ENCODE peak calls at places on chromosomes 3 and 15, in five cellular contexts. One of them, this sample, is unnamed. For H3K36me3, the result is how much of the 10 kb centered on the place peaks cover.

GRCh38 chr3:97200387-97200786 is 386.0 kb downstream of the EPHA6 start:
- DNase-seq in left ventricle myocardium inferior: no peak
- DNase-seq in heart right ventricle: no peak
- DNase-seq in psoas muscle: no peak
- DNase-seq in stomach: no peak
- DNase-seq in this sample: no peak

GRCh38 chr3:160671231-160671630 is 5.7 kb upstream of the ARL14 start:
- DNase-seq in left ventricle myocardium inferior: no peak
- DNase-seq in heart right ventricle: no peak
- DNase-seq in psoas muscle: no peak
- DNase-seq in stomach: no peak
- DNase-seq in this sample: no peak

GRCh38 chr3:146308682-146309081 is 57.8 kb upstream of the PLSCR4 start:
- DNase-seq in left ventricle myocardium inferior: no peak
- DNase-seq in heart right ventricle: no peak
- DNase-seq in psoas muscle: no peak
- DNase-seq in stomach: no peak
- DNase-seq in this sample: no peak

GRCh38 chr15:69304176-69304533 is 5.4 kb downstream of the PAQR5 start:
- DNase-seq in left ventricle myocardium inferior: no peak
- DNase-seq in heart right ventricle: no peak
- DNase-seq in psoas muscle: no peak
- DNase-seq in stomach: no peak
- DNase-seq in this sample: peak

GRCh38 chr3:72950801-72951200 is 45.8 kb upstream of the PPP4R2 start:
- DNase-seq in left ventricle myocardium inferior: no peak
- DNase-seq in heart right ventricle: no peak
- DNase-seq in psoas muscle: no peak
- DNase-seq in stomach: no peak
- DNase-seq in this sample: no peak

GRCh38 chr15:61702224-61703120 is 357.8 kb downstream of the VPS13C start:
- DNase-seq in left ventricle myocardium inferior: no peak
- DNase-seq in heart right ventricle: no peak
- DNase-seq in psoas muscle: peak
- DNase-seq in stomach: no peak
- DNase-seq in this sample: no peak

GRCh38 chr15:29978411-29979382 is 104.1 kb upstream of the GOLGA8J start:
- DNase-seq in left ventricle myocardium inferior: no peak
- DNase-seq in heart right ventricle: no peak
- DNase-seq in psoas muscle: no peak
- DNase-seq in stomach: no peak
- DNase-seq in this sample: no peak

GRCh38 chr3:50648297-50648696 is 26.4 kb upstream of the DOCK3 start:
- DNase-seq in left ventricle myocardium inferior: no peak
- DNase-seq in heart right ventricle: no peak
- DNase-seq in psoas muscle: no peak
- DNase-seq in stomach: no peak
- DNase-seq in this sample: no peak

GRCh38 chr15:28132524-28133275 is 33.6 kb upstream of the OCA2 start:
- DNase-seq in left ventricle myocardium inferior: no peak
- DNase-seq in heart right ventricle: no peak
- DNase-seq in psoas muscle: no peak
- DNase-seq in stomach: no peak
- DNase-seq in this sample: no peak

GRCh38 chr3:131543714-131544113 is 40.9 kb upstream of the MRPL3 start:
- DNase-seq in left ventricle myocardium inferior: peak
- DNase-seq in heart right ventricle: peak
- DNase-seq in psoas muscle: peak
- DNase-seq in stomach: peak
- DNase-seq in this sample: no peak

GRCh38 chr3:118641608-118642007 is 393.0 kb downstream of the IGSF11 start:
- DNase-seq in left ventricle myocardium inferior: no peak
- DNase-seq in heart right ventricle: no peak
- DNase-seq in psoas muscle: no peak
- DNase-seq in stomach: no peak
- DNase-seq in this sample: no peak

GRCh38 chr3:140941090-140941433 is 574 bp upstream of the SLC25A36 start:
- DNase-seq in left ventricle myocardium inferior: no peak
- DNase-seq in heart right ventricle: no peak
- DNase-seq in psoas muscle: no peak
- DNase-seq in stomach: no peak
- DNase-seq in this sample: no peak

GRCh38 chr3:73520931-73521461 is 103.7 kb downstream of the PDZRN3 start:
- DNase-seq in left ventricle myocardium inferior: peak
- DNase-seq in heart right ventricle: peak
- DNase-seq in psoas muscle: peak
- DNase-seq in stomach: no peak
- DNase-seq in this sample: no peak

GRCh38 chr3:53102601-53103147 is 27.6 kb downstream of the RFT1 start:
- DNase-seq in left ventricle myocardium inferior: no peak
- DNase-seq in heart right ventricle: no peak
- DNase-seq in psoas muscle: no peak
- DNase-seq in stomach: no peak
- DNase-seq in this sample: no peak

GRCh38 chr15:42066764-42067415 is 27.5 kb downstream of the PLA2G4D start:
- DNase-seq in left ventricle myocardium inferior: no peak
- DNase-seq in heart right ventricle: no peak
- DNase-seq in psoas muscle: no peak
- DNase-seq in stomach: no peak
- DNase-seq in this sample: peak

GRCh38 chr15:32717290-32718081 is at the start of gene GREM1:
- DNase-seq in left ventricle myocardium inferior: no peak
- DNase-seq in heart right ventricle: no peak
- DNase-seq in psoas muscle: peak
- DNase-seq in stomach: no peak
- DNase-seq in this sample: peak

GRCh38 chr3:99578339-99578970 is 59.9 kb upstream of the COL8A1 start:
- DNase-seq in left ventricle myocardium inferior: no peak
- DNase-seq in heart right ventricle: no peak
- DNase-seq in psoas muscle: no peak
- DNase-seq in stomach: no peak
- DNase-seq in this sample: no peak

GRCh38 chr3:2822611-2823010 is 287.6 kb downstream of the IL5RA start:
- DNase-seq in left ventricle myocardium inferior: no peak
- DNase-seq in heart right ventricle: no peak
- DNase-seq in psoas muscle: no peak
- DNase-seq in stomach: no peak
- DNase-seq in this sample: no peak

GRCh38 chr3:108494862-108495531 is 15.4 kb downstream of the MYH15 start:
- DNase-seq in left ventricle myocardium inferior: no peak
- DNase-seq in heart right ventricle: no peak
- DNase-seq in psoas muscle: no peak
- DNase-seq in stomach: no peak
- DNase-seq in this sample: no peak

GRCh38 chr3:108495717-108496116 is 14.7 kb downstream of the MYH15 start:
- DNase-seq in left ventricle myocardium inferior: no peak
- DNase-seq in heart right ventricle: no peak
- DNase-seq in psoas muscle: no peak
- DNase-seq in stomach: no peak
- DNase-seq in this sample: no peak

GRCh38 chr3:108489776-108490175 is 20.6 kb downstream of the MYH15 start:
- DNase-seq in left ventricle myocardium inferior: no peak
- DNase-seq in heart right ventricle: no peak
- DNase-seq in psoas muscle: no peak
- DNase-seq in stomach: no peak
- DNase-seq in this sample: peak

GRCh38 chr3:108497271-108497670 is 13.1 kb downstream of the MYH15 start:
- DNase-seq in left ventricle myocardium inferior: no peak
- DNase-seq in heart right ventricle: no peak
- DNase-seq in psoas muscle: no peak
- DNase-seq in stomach: no peak
- DNase-seq in this sample: no peak

DNA sequence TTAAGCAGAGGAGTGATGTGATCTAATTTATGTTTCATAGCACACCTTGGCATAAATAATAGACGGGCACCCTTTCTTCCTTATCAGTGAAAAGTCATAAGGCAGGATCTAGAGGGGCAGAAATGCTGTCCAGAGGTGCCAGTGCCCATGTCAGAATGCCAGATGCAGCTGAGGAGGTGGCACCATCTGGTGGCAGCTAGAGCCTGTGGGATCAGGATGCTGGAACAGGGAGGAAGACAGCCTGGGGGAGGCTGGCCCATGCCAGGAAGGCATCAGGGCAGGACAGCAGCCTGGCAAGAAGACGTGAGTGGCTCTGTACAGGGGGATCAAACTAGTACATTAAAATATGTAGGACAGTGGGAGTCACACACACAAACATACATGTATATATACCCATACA is 16.5 kb downstream of the MYH15 start:
- DNase-seq in left ventricle myocardium inferior: peak
- DNase-seq in heart right ventricle: peak
- DNase-seq in psoas muscle: no peak
- DNase-seq in stomach: no peak
- DNase-seq in this sample: peak
- TF ChIP-seq CTCF in left ventricle myocardium inferior: peak
- TF ChIP-seq CTCF in heart right ventricle: no peak
- TF ChIP-seq CTCF in psoas muscle: no peak
- TF ChIP-seq CTCF in stomach: no peak
- TF ChIP-seq CTCF in this sample: peak

GRCh38 chr3:51934991-51935885 is 6.5 kb downstream of the RRP9 start:
- DNase-seq in left ventricle myocardium inferior: no peak
- DNase-seq in heart right ventricle: no peak
- DNase-seq in psoas muscle: no peak
- DNase-seq in stomach: peak
- DNase-seq in this sample: no peak

GRCh38 chr3:51938780-51939425 is 2.8 kb downstream of the RRP9 start:
- DNase-seq in left ventricle myocardium inferior: no peak
- DNase-seq in heart right ventricle: no peak
- DNase-seq in psoas muscle: no peak
- DNase-seq in stomach: peak
- DNase-seq in this sample: no peak

GRCh38 chr3:51935886-51936755 is 5.6 kb downstream of the RRP9 start:
- DNase-seq in left ventricle myocardium inferior: no peak
- DNase-seq in heart right ventricle: no peak
- DNase-seq in psoas muscle: no peak
- DNase-seq in stomach: peak
- DNase-seq in this sample: no peak

GRCh38 chr3:51937611-51938450 is 3.9 kb downstream of the RRP9 start:
- DNase-seq in left ventricle myocardium inferior: no peak
- DNase-seq in heart right ventricle: no peak
- DNase-seq in psoas muscle: no peak
- DNase-seq in stomach: peak
- DNase-seq in this sample: no peak

DNA sequence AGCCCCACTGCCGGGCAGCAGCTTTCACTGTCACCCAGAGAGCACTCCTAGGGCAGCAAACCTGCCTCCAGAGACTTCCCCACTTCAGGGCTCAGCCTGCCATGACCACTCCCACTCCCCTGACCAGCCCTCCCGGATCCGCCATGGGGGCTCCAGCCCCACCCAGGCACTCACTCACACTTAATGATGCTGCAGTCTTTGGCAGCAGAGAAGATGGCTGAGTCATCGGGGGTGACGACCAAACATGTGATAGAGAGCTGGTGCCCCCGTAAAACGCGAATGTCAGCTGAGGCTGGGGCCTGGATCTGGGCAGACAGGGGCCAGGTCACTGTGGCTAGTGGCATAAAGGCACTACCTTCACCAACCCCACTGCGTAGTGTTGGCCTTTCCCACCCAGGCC is 4.7 kb downstream of the RRP9 start:
- DNase-seq in left ventricle myocardium inferior: no peak
- DNase-seq in heart right ventricle: no peak
- DNase-seq in psoas muscle: no peak
- DNase-seq in stomach: peak
- DNase-seq in this sample: no peak
- H3K36me3 ChIP-seq in left ventricle myocardium inferior: half or more
- H3K36me3 ChIP-seq in heart right ventricle: half or more
- H3K36me3 ChIP-seq in psoas muscle: half or more
- H3K36me3 ChIP-seq in stomach: half or more
- H3K36me3 ChIP-seq in this sample: under half

GRCh38 chr15:44307712-44308111 is 19.2 kb downstream of the GOLM2 start:
- DNase-seq in left ventricle myocardium inferior: no peak
- DNase-seq in heart right ventricle: no peak
- DNase-seq in psoas muscle: no peak
- DNase-seq in stomach: no peak
- DNase-seq in this sample: no peak
- TF ChIP-seq CTCF in left ventricle myocardium inferior: no peak
- TF ChIP-seq CTCF in heart right ventricle: no peak
- TF ChIP-seq CTCF in psoas muscle: no peak
- TF ChIP-seq CTCF in stomach: no peak
- TF ChIP-seq CTCF in this sample: no peak

DNA sequence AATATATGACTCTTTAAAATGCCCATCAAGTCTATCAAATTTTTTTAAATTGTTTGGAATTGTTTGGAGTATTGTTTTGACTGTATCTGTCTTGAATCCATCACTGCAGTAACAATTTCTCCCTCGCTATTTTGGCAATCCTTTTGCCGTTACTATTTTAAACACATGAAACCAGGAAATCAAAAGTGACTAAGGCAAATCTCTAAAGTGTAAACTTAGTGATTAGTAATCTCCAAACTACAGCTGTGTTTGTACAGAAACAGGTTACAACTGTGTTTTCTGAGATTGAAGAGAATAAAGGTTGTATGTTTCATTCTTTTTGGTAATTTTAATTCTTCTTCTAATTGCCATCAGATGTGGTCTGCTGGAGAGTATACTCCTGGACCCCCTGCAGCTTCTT is 465.3 kb downstream of the RBMS3 start:
- DNase-seq in left ventricle myocardium inferior: no peak
- DNase-seq in heart right ventricle: no peak
- DNase-seq in psoas muscle: no peak
- DNase-seq in stomach: no peak
- DNase-seq in this sample: no peak
- H3K36me3 ChIP-seq in left ventricle myocardium inferior: under half
- H3K36me3 ChIP-seq in heart right ventricle: under half
- H3K36me3 ChIP-seq in psoas muscle: under half
- H3K36me3 ChIP-seq in stomach: under half
- H3K36me3 ChIP-seq in this sample: under half

GRCh38 chr3:178823140-178823539 is 248.5 kb downstream of the ZMAT3 start:
- DNase-seq in left ventricle myocardium inferior: no peak
- DNase-seq in heart right ventricle: no peak
- DNase-seq in psoas muscle: no peak
- DNase-seq in stomach: no peak
- DNase-seq in this sample: no peak

GRCh38 chr3:178823556-178824229 is 247.9 kb downstream of the ZMAT3 start:
- DNase-seq in left ventricle myocardium inferior: no peak
- DNase-seq in heart right ventricle: no peak
- DNase-seq in psoas muscle: no peak
- DNase-seq in stomach: no peak
- DNase-seq in this sample: no peak

GRCh38 chr3:178822722-178823121 is 248.9 kb downstream of the ZMAT3 start:
- DNase-seq in left ventricle myocardium inferior: no peak
- DNase-seq in heart right ventricle: no peak
- DNase-seq in psoas muscle: no peak
- DNase-seq in stomach: no peak
- DNase-seq in this sample: no peak

GRCh38 chr3:178826437-178827010 is 245.1 kb downstream of the ZMAT3 start:
- DNase-seq in left ventricle myocardium inferior: no peak
- DNase-seq in heart right ventricle: no peak
- DNase-seq in psoas muscle: no peak
- DNase-seq in stomach: no peak
- DNase-seq in this sample: no peak
- TF ChIP-seq CTCF in left ventricle myocardium inferior: no peak
- TF ChIP-seq CTCF in heart right ventricle: no peak
- TF ChIP-seq CTCF in psoas muscle: no peak
- TF ChIP-seq CTCF in stomach: no peak
- TF ChIP-seq CTCF in this sample: no peak

This sample was measured in Peyer's patch.